ENCODE peak calls at places on chromosomes 3 and 15, in ten cellular contexts. M is NCI-H1092; C is AG08396; H is AG09309; V is HT1080; X is HepG2; U is NCI-H460; A is NCI-H1105 treated with DMSO at 0.1 percent for 48 hours; W is cardiac fibroblast; P is stimulated activated naive CD4-positive, alpha-beta T cell. S is an unnamed sample.

GRCh38 chr15:99146661-99147060 is 41.8 kb downstream of the SYNM start:
- DNase-seq in V (no peak), H (no peak), C (no peak), M (no peak), P (no peak), A (no peak), X (no peak), W (no peak), U (no peak), S (no peak)

GRCh38 chr3:53606793-53607192 is 112.4 kb downstream of the CACNA1D start:
- DNase-seq in W (no peak), P (no peak), V (no peak), M (no peak), H (no peak), A (no peak), X (no peak), C (no peak), U (no peak), S (no peak)

GRCh38 chr3:72345237-72345878 is 502.9 kb downstream of the SHQ1 start:
- DNase-seq in U (no peak), A (no peak), C (no peak), H (no peak), M (no peak), W (peak; percentile 29), X (no peak), P (no peak), V (peak; percentile 57), S (peak; percentile 42)

GRCh38 chr15:41713047-41713446 is 52.8 kb downstream of the MGA start:
- DNase-seq in C (peak; percentile 38), M (no peak), H (no peak), U (no peak), X (no peak), A (no peak), W (peak; percentile 50), V (no peak), P (no peak), S (peak; percentile 79)

GRCh38 chr15:45168751-45169551 is 18.8 kb downstream of the SHF start:
- DNase-seq in U (no peak), W (no peak), M (no peak), P (no peak), C (no peak), H (no peak), V (no peak), X (no peak), A (no peak), S (no peak)

GRCh38 chr15:25391971-25392733 is 46.7 kb downstream of the UBE3A start:
- DNase-seq in A (no peak), V (peak; percentile 76), M (no peak), W (peak; percentile 58), X (no peak), P (no peak), H (peak; percentile 89), U (no peak), C (peak; percentile 24), S (peak; percentile 16)

GRCh38 chr3:124774305-124774673 is 44.0 kb downstream of the UMPS start:
- DNase-seq in M (no peak), W (peak; percentile 85), C (peak; percentile 84), V (peak; percentile 87), U (no peak), X (no peak), P (no peak), H (no peak), A (no peak), S (peak; percentile 32)

GRCh38 chr3:161317077-161317476 is 54.2 kb downstream of the SPTSSB start:
- DNase-seq in X (no peak), U (no peak), M (no peak), A (no peak), V (no peak), W (no peak), H (no peak), P (no peak), C (no peak), S (no peak)